ENCODE peak calls at places on chromosomes 12 and 14, in eight cellular contexts. F is HFFc6; Y is endothelial cell; E is stimulated activated CD4-positive, alpha-beta T cell treated with anti-CD3 and anti-CD28 coated beads, Interleukin-15, amount 100 ng/mL, for 1 hour; D is fibroblast of the aortic adventitia; I is RPMI8226; A is mesothelial cell of epicardium; O is stimulated activated CD8-positive, alpha-beta memory T cell treated with anti-CD3 and anti-CD28 coated beads, Interleukin-7, amount 100 ng/mL, for 1 hour. Z is an unnamed sample.

GRCh38 chr14:103894034-103894722 is 34.1 kb upstream of the TDRD9 start:
- DNase-seq in F (no peak), O (no peak), Y (no peak), E (no peak), I (no peak), A (no peak), D (no peak), Z (no peak)

GRCh38 chr12:116164976-116165425 is 112.5 kb downstream of the MED13L start:
- DNase-seq in O (no peak), D (peak; percentile 49), I (no peak), E (no peak), A (no peak), F (peak; percentile 42), Y (no peak), Z (peak; percentile 35)

GRCh38 chr14:66638688-66639087 is 130.7 kb downstream of the GPHN start:
- DNase-seq in I (no peak), D (peak; percentile 37), O (no peak), F (peak; percentile 29), A (no peak), E (no peak), Y (no peak), Z (peak; percentile 24)

GRCh38 chr12:108442910-108443309 is 72.2 kb upstream of the FICD start:
- DNase-seq in F (no peak), O (no peak), Y (no peak), D (no peak), E (no peak), I (no peak), A (no peak), Z (no peak)

GRCh38 chr12:2052861-2053674 is at the start of gene CACNA1C:
- DNase-seq in E (no peak), D (peak; percentile 62), Y (peak; percentile 69), F (peak; percentile 49), O (no peak), A (peak; percentile 77), I (peak; percentile 53), Z (no peak)

GRCh38 chr14:59358105-59358504 is 107.1 kb downstream of the GPR135 start:
- DNase-seq in I (peak; percentile 23), A (no peak), O (no peak), Y (no peak), D (peak; percentile 95), F (peak; percentile 65), E (no peak), Z (no peak)

GRCh38 chr12:106642991-106643390 is 60.2 kb downstream of the RFX4 start:
- DNase-seq in Y (no peak), O (no peak), D (no peak), I (no peak), E (no peak), A (no peak), F (no peak), Z (no peak)

GRCh38 chr14:64388533-64389243 is 535 bp downstream of the MTHFD1 start:
- DNase-seq in Y (peak; percentile 28), I (peak; percentile 6), A (no peak), F (peak; percentile 18), E (no peak), O (no peak), D (peak; percentile 25), Z (peak; percentile 10)

Z was measured in RCC 7860.